ENCODE peak calls at places on chromosomes 4 and X, in four cellular contexts. One of them, this sample, is unnamed.

GRCh38 chrX:20595928-20596550 is 329.3 kb upstream of the RPS6KA3 start:
- DNase-seq in HepG2: no peak
- DNase-seq in H1: no peak
- DNase-seq in GM12878: no peak
- DNase-seq in this sample: no peak

GRCh38 chr4:40721730-40722171 is 28.0 kb upstream of the NSUN7 start:
- DNase-seq in HepG2: peak; percentile 4
- DNase-seq in H1: no peak
- DNase-seq in GM12878: no peak
- DNase-seq in this sample: no peak

GRCh38 chrX:51899741-51900140 is 6.3 kb downstream of the MAGED1 start:
- DNase-seq in H1: no peak
- DNase-seq in HepG2: no peak
- DNase-seq in GM12878: no peak
- DNase-seq in this sample: no peak

GRCh38 chr4:24764305-24764704 is 31.1 kb upstream of the SOD3 start:
- DNase-seq in HepG2: no peak
- DNase-seq in H1: no peak
- DNase-seq in GM12878: no peak
- DNase-seq in this sample: no peak

GRCh38 chr4:74990276-74990675 is 57.4 kb downstream of the PARM1 start:
- DNase-seq in HepG2: no peak
- DNase-seq in H1: no peak
- DNase-seq in GM12878: no peak
- DNase-seq in this sample: no peak

GRCh38 chr4:132180020-132180427 is 969.1 kb upstream of the PCDH10 start:
- DNase-seq in H1: no peak
- DNase-seq in GM12878: no peak
- DNase-seq in HepG2: no peak
- DNase-seq in this sample: no peak

GRCh38 chr4:77062856-77063255 is 12.9 kb downstream of the CCNI start:
- DNase-seq in GM12878: no peak
- DNase-seq in HepG2: no peak
- DNase-seq in H1: no peak
- DNase-seq in this sample: no peak

GRCh38 chr4:40227284-40227683 is 30.5 kb downstream of the RHOH start:
- DNase-seq in HepG2: no peak
- DNase-seq in GM12878: peak; percentile 77
- DNase-seq in H1: no peak
- DNase-seq in this sample: no peak

GRCh38 chr4:109432203-109432602 is 1.4 kb upstream of the SEC24B start:
- DNase-seq in HepG2: no peak
- DNase-seq in GM12878: no peak
- DNase-seq in H1: no peak
- DNase-seq in this sample: no peak

GRCh38 chr4:70704333-70705145 is 16.2 kb downstream of the UTP3 start:
- DNase-seq in GM12878: no peak
- DNase-seq in H1: no peak
- DNase-seq in HepG2: peak; percentile 67
- DNase-seq in this sample: peak; percentile 63

GRCh38 chr4:110164251-110164650 is 34.2 kb downstream of the ELOVL6 start:
- DNase-seq in H1: no peak
- DNase-seq in HepG2: no peak
- DNase-seq in GM12878: no peak
- DNase-seq in this sample: no peak

GRCh38 chr4:8709050-8709728 is 116.6 kb downstream of the CPZ start:
- DNase-seq in GM12878: no peak
- DNase-seq in HepG2: no peak
- DNase-seq in H1: no peak
- DNase-seq in this sample: no peak

GRCh38 chr4:73698217-73698616 is 42.2 kb upstream of the CXCL8 start:
- DNase-seq in HepG2: no peak
- DNase-seq in H1: no peak
- DNase-seq in GM12878: no peak
- DNase-seq in this sample: no peak

GRCh38 chrX:72478853-72479252 is 93.8 kb downstream of the HDAC8 start:
- DNase-seq in H1: no peak
- DNase-seq in GM12878: no peak
- DNase-seq in HepG2: peak; percentile 72
- DNase-seq in this sample: no peak

GRCh38 chr4:39937683-39938268 is 39.9 kb downstream of the PDS5A start:
- DNase-seq in H1: no peak
- DNase-seq in GM12878: peak; percentile 48
- DNase-seq in HepG2: no peak
- DNase-seq in this sample: no peak

GRCh38 chr4:6720202-6720699 is 4.3 kb downstream of the BLOC1S4 start:
- DNase-seq in GM12878: no peak
- DNase-seq in HepG2: peak; percentile 62
- DNase-seq in H1: no peak
- DNase-seq in this sample: no peak

GRCh38 chrX:31209005-31209612 is 137.3 kb upstream of the FTHL17 start:
- DNase-seq in H1: no peak
- DNase-seq in GM12878: no peak
- DNase-seq in HepG2: no peak
- DNase-seq in this sample: no peak

GRCh38 chr4:84681488-84682274 is 98.8 kb downstream of the CDS1 start:
- DNase-seq in GM12878: no peak
- DNase-seq in HepG2: peak; percentile 38
- DNase-seq in H1: no peak
- DNase-seq in this sample: no peak

GRCh38 chrX:41732260-41732659 is 8.3 kb downstream of the GPR82 start:
- DNase-seq in GM12878: no peak
- DNase-seq in H1: no peak
- DNase-seq in HepG2: no peak
- DNase-seq in this sample: no peak

GRCh38 chr4:140152760-140153418 is 1.1 kb downstream of the MAML3 start:
- DNase-seq in H1: no peak
- DNase-seq in GM12878: no peak
- DNase-seq in HepG2: no peak
- DNase-seq in this sample: no peak

GRCh38 chr4:173074501-173074946 is 94.1 kb upstream of the GALNT7 start:
- DNase-seq in H1: peak; percentile 87
- DNase-seq in HepG2: no peak
- DNase-seq in GM12878: no peak
- DNase-seq in this sample: peak; percentile 84

GRCh38 chr4:48642421-48643144 is 137.5 kb downstream of the FRYL start:
- DNase-seq in H1: no peak
- DNase-seq in GM12878: no peak
- DNase-seq in HepG2: no peak
- DNase-seq in this sample: no peak

GRCh38 chr4:6574747-6575502 is at the start of gene MAN2B2:
- DNase-seq in GM12878: peak; percentile 3
- DNase-seq in HepG2: peak; percentile 66
- DNase-seq in H1: peak; percentile 39
- DNase-seq in this sample: peak; percentile 67

GRCh38 chr4:70619778-70620177 is 8.8 kb upstream of the ENAM start:
- DNase-seq in H1: no peak
- DNase-seq in HepG2: no peak
- DNase-seq in GM12878: no peak
- DNase-seq in this sample: no peak

GRCh38 chr4:146059153-146059552 is 116.4 kb upstream of the LSM6 start:
- DNase-seq in GM12878: peak; percentile 57
- DNase-seq in H1: no peak
- DNase-seq in HepG2: no peak
- DNase-seq in this sample: no peak

GRCh38 chrX:51802917-51803688 is 59.9 kb downstream of the GSPT2 start:
- DNase-seq in GM12878: peak; percentile 15
- DNase-seq in HepG2: peak; percentile 1
- DNase-seq in H1: peak; percentile 58
- DNase-seq in this sample: peak; percentile 79

GRCh38 chr4:53764761-53765490 is 173.6 kb upstream of the LNX1 start:
- DNase-seq in H1: no peak
- DNase-seq in GM12878: no peak
- DNase-seq in HepG2: no peak
- DNase-seq in this sample: no peak
- H3K4me3 ChIP-seq in H1: no peak overlapping the region
- H3K4me3 ChIP-seq in GM12878: no peak overlapping the region
- H3K4me3 ChIP-seq in HepG2: no peak overlapping the region
- H3K4me3 ChIP-seq in this sample: no peak overlapping the region

GRCh38 chr4:177185151-177185550 is 124.5 kb upstream of the NEIL3 start:
- DNase-seq in H1: no peak
- DNase-seq in GM12878: no peak
- DNase-seq in HepG2: no peak
- DNase-seq in this sample: no peak
- TF ChIP-seq SUZ12 in H1: no peak
- TF ChIP-seq SUZ12 in GM12878: no peak
- TF ChIP-seq SUZ12 in HepG2: no peak
- TF ChIP-seq SUZ12 in this sample: no peak

GRCh38 chrX:40167240-40168182 is 69.8 kb upstream of the BCOR start:
- DNase-seq in H1: no peak
- DNase-seq in GM12878: no peak
- DNase-seq in HepG2: no peak
- DNase-seq in this sample: no peak

GRCh38 chrX:40165861-40166260 is 68.1 kb upstream of the BCOR start:
- DNase-seq in H1: no peak
- DNase-seq in HepG2: no peak
- DNase-seq in GM12878: no peak
- DNase-seq in this sample: no peak

GRCh38 chrX:40166582-40166981 is 68.8 kb upstream of the BCOR start:
- DNase-seq in H1: no peak
- DNase-seq in GM12878: no peak
- DNase-seq in HepG2: no peak
- DNase-seq in this sample: no peak

GRCh38 chrX:40169193-40170086 is 71.7 kb upstream of the BCOR start:
- DNase-seq in GM12878: no peak
- DNase-seq in HepG2: peak; percentile 70
- DNase-seq in H1: peak; percentile 75
- DNase-seq in this sample: peak; percentile 88

DNA sequence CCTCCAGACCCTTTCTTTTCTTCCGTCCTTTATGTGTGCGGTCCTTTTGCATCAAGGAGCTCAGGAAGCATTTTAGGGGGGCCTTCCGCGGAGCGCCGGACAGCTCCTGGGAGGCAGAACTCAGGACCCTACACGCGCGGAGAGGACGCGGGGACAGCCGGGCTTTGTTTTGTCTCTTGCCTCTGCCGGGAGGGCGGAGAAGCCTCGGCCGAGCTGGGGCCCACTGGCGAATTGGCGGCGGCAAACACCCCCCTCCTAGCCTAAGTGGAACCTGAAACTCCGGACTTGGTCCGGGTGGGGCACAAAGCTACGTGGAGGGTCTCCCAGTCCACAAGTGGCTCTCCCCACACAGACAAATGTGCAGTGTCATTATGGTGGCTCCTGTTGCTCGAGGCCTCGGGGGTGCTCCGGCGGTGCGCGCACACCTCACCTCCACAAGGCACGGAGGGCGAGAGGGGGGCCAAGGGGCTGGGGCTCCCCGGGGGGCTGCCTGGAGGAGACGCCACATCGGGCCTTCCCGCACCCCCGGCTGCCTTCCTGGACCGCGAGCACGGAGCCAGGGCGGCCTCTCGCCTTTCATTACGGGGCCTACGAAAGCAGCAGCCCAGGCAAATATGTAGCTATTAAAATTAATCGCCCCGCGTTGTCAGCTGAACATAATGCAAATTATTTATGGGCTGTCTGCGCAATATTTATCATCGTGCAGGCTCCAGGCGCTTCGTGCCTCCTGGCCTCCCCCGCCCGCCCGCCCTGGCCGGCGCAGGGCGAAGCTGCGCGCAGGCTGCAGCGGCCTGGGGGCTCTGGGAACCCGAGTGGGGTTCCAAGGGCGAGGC is 70.6 kb upstream of the BCOR start:
- DNase-seq in GM12878: no peak
- DNase-seq in H1: no peak
- DNase-seq in HepG2: no peak
- DNase-seq in this sample: no peak
- H3K4me3 ChIP-seq in GM12878: peak overlapping the region; percentile 47
- H3K4me3 ChIP-seq in H1: peak overlapping the region; percentile 23
- H3K4me3 ChIP-seq in HepG2: no peak overlapping the region
- H3K4me3 ChIP-seq in this sample: peak overlapping the region; percentile 39

GRCh38 chr4:1792832-1793495 is at the start of gene FGFR3:
- DNase-seq in GM12878: no peak
- DNase-seq in HepG2: peak; percentile 48
- DNase-seq in H1: peak; percentile 47
- DNase-seq in this sample: peak; percentile 57
- TF ChIP-seq SUZ12 in GM12878: no peak
- TF ChIP-seq SUZ12 in HepG2: no peak
- TF ChIP-seq SUZ12 in H1: peak; percentile 48
- TF ChIP-seq SUZ12 in this sample: no peak

DNA sequence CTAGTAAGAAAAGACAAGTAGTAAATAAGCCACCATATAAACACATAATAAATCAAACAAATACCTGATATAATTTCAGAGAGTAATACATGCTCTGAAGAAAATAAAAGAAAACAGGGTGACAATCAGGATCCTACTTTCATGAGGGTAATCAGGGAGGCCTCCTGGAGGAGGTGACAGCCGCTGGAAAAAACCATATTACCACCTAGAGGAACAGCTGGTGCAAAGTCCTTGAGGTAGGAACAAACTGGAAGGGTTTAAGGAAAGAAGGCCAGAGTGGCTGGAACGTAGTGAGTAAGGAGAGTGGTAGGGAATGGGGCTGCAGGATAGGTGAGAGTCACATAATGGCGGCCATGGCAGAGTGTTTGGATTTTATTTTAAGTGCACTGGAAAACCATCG is 19.1 kb upstream of the PLAC1 start:
- DNase-seq in GM12878: no peak
- DNase-seq in HepG2: no peak
- DNase-seq in H1: no peak
- DNase-seq in this sample: no peak
- H3K4me3 ChIP-seq in GM12878: no peak overlapping the region
- H3K4me3 ChIP-seq in HepG2: no peak overlapping the region
- H3K4me3 ChIP-seq in H1: no peak overlapping the region
- H3K4me3 ChIP-seq in this sample: no peak overlapping the region

DNA sequence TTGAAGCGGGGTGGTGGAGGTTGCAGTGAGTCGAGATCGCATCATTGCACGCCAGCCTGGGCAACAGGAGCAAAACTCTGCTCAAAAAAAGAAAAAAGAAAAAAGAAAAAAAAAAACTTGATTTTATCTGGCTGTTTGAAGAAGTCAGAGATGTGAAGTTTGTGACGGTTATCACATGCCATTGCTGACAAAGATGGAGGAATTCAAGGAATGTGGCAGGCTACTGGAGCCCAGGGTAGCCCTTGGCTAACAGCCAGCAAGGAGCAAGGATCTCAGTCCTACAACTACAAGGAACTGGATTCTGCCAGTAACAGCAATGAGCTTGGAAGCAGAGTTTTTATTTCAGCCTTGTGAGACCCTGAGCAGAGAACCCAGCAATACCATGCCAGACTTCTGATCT is 24.3 kb upstream of the TET2 start:
- DNase-seq in H1: no peak
- DNase-seq in HepG2: no peak
- DNase-seq in GM12878: no peak
- DNase-seq in this sample: peak; percentile 60
- TF ChIP-seq SUZ12 in H1: no peak
- TF ChIP-seq SUZ12 in HepG2: no peak
- TF ChIP-seq SUZ12 in GM12878: no peak
- TF ChIP-seq SUZ12 in this sample: no peak